ENCODE peak calls at places on chromosomes 11 and 22, in five cellular contexts. R is astrocyte of the spinal cord, M is brain microvascular endothelial cell, S is choroid plexus epithelial cell, K is stomach. Q is an unnamed sample.

GRCh38 chr22:48782326-48782725 is 1045.3 kb downstream of the BRD1 start:
- DNase-seq in S (no peak), M (no peak), R (no peak), K (no peak), Q (no peak)

GRCh38 chr22:32701021-32701420 is 100.5 kb upstream of the TIMP3 start:
- DNase-seq in R (no peak), S (no peak), K (no peak), M (no peak), Q (peak; percentile 79)

GRCh38 chr11:130599073-130599654 is 150.7 kb downstream of the ADAMTS15 start:
- DNase-seq in K (peak; percentile 57), M (no peak), R (peak; percentile 26), S (peak; percentile 74), Q (peak; percentile 61)

GRCh38 chr22:41683616-41684015 is 5.1 kb downstream of the SNU13 start:
- DNase-seq in R (no peak), K (no peak), M (no peak), S (no peak), Q (no peak)

GRCh38 chr11:34999453-34999852 is 83.0 kb downstream of the PDHX start:
- DNase-seq in K (no peak), M (no peak), S (no peak), R (no peak), Q (no peak)

GRCh38 chr11:46504817-46505613 is 88.8 kb downstream of the AMBRA1 start:
- DNase-seq in S (peak; percentile 71), M (peak; percentile 20), R (peak; percentile 55), K (no peak), Q (peak; percentile 37)

GRCh38 chr11:126573325-126574076 is 218.0 kb downstream of the ST3GAL4 start:
- DNase-seq in S (peak; percentile 4), M (no peak), R (no peak), K (no peak), Q (no peak)

GRCh38 chr11:68929135-68929534 is 25.4 kb downstream of the IGHMBP2 start:
- DNase-seq in K (no peak), S (no peak), R (no peak), M (no peak), Q (no peak)

GRCh38 chr22:41538583-41538982 is 5.7 kb downstream of the POLR3H start:
- DNase-seq in R (no peak), M (no peak), S (no peak), K (no peak), Q (no peak)

GRCh38 chr11:2844116-2844515 is 41.5 kb downstream of the CDKN1C start:
- DNase-seq in M (no peak), S (no peak), R (no peak), K (no peak), Q (no peak)

GRCh38 chr11:68610452-68611116 is 73.8 kb upstream of the GAL start:
- DNase-seq in M (no peak), K (no peak), S (peak; percentile 40), R (no peak), Q (peak; percentile 22)

DNA sequence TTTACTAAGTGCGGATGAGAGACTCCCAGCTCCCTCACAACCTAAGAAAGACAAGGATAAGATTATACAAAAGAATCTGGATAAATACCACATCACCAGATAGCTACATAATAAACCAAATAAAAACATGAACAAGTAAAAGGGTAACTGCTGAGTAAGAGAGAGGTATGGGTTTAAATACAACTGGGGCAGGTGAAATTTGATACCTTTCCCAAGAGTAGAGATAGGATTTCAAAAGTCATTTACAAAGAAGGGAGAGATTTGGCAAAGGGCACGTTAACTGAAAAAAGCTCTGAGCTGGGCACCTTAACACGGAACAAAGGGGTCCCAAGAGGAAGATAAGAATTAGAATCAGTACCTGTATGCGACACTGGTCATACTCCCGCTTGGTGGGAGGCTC is 1.7 kb downstream of the UBXN1 start:
- DNase-seq in R (no peak), S (no peak), M (no peak), K (no peak), Q (no peak)
- H3K4me3 ChIP-seq in R (no peak overlapping the region), S (peak overlapping the region; percentile 5), M (no peak overlapping the region), K (no peak overlapping the region), Q (no peak overlapping the region)

GRCh38 chr11:94879006-94879405 is 94.3 kb downstream of the CWC15 start:
- DNase-seq in K (no peak), S (no peak), R (no peak), M (no peak), Q (no peak)

GRCh38 chr11:94873910-94874575 is 99.3 kb downstream of the CWC15 start:
- DNase-seq in K (no peak), M (no peak), R (peak; percentile 29), S (peak; percentile 36), Q (no peak)

GRCh38 chr11:94876222-94876621 is 97.1 kb downstream of the CWC15 start:
- DNase-seq in S (no peak), K (no peak), M (no peak), R (no peak), Q (no peak)

GRCh38 chr11:94877446-94878200 is 95.7 kb downstream of the CWC15 start:
- DNase-seq in R (peak; percentile 43), K (no peak), M (peak; percentile 28), S (peak; percentile 69), Q (no peak)

GRCh38 chr11:94876645-94877445 is 96.5 kb downstream of the CWC15 start:
- DNase-seq in K (no peak), R (peak; percentile 97), M (peak; percentile 98), S (peak; percentile 99), Q (peak; percentile 94)
- TF ChIP-seq CTCF in K (peak; percentile 10), R (peak; percentile 40), M (peak; percentile 58), S (peak; percentile 50), Q (peak; percentile 42)

DNA sequence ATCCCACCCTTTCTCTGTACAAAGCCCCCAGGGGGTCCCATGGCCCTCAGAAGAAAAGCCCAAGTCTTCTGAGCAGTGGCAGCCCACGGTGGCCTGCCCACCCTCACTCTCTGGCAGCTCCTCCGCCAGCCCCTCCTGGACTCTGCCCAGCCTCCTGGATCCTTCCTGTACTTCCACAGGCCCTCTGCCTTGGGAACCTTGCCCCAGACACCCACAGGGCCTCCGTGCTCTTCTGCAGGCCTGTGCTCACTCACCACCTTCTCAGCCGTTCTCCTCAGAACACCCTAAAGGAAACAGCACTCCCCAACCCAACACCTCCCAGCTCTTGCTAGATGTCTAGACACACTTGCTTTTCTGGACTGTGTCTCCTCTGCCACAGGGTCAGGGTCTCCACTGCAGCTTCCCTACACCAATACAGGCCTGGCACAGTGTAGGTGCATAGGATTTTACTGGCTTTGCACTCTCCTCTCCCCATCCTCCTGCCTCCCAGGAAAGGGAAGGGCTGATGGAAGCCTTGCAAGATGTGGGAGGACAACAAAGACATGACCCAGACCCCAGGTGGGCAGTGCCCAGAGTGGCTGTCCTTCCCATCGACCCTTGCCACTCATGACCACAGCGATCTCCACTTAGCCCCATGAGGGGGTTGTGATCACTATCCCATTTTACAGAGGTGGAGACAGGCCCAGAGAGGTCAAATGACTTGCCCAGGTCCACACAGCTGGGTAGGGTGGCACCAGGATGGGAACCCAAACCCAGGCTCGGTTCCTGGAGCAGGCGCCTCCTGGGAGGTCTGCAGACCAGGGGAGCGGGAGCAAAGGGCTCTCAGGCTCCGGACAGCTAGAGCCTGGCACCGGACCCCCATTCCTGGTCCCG is 2.0 kb downstream of the SCARF2 start:
- DNase-seq in R (no peak), S (no peak), M (no peak), K (no peak), Q (no peak)
- H3K4me3 ChIP-seq in R (peak overlapping the region; percentile 68), S (peak overlapping the region; percentile 75), M (peak overlapping the region; percentile 79), K (peak overlapping the region; percentile 61), Q (peak overlapping the region; percentile 79)

DNA sequence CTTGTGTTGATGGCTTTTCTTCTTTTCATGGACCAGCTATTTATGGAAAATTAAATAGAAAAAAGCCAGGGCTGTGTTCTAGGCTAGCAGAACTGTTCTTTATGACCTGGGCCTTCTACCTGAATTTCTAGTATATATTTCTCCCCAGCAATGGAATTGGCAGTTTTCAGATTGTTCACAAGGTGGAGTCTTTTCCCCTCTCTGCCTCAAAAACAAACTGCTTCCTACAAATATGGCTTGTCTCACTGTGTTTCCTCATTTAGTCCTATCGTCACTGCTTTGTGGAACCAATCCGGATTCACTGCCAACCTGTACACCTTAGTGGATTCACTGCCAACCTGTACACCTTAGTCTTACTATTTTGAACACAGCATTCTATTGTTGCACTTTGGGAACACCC is 5.0 kb upstream of the APOL5 start:
- DNase-seq in K (no peak), M (no peak), R (no peak), S (no peak), Q (no peak)
- TF ChIP-seq CTCF in K (no peak), M (peak; percentile 11), R (no peak), S (no peak), Q (no peak)